ENCODE peak calls at places on chromosomes 1 and 21, in seven cellular contexts. One of them, this sample, is unnamed.

GRCh38 chr1:100834779-100835645 is 59.6 kb downstream of the EXTL2 start:
- DNase-seq in SK-N-SH: peak
- DNase-seq in activated B cell treated with CpG ODN at 0.5 μM for 24 hours: no peak
- DNase-seq in BE2C: no peak
- DNase-seq in RWPE1: peak
- DNase-seq in HepG2: peak
- DNase-seq in neural crest cell: no peak
- DNase-seq in this sample: no peak

GRCh38 chr1:47559944-47560695 is 122.3 kb downstream of the FOXD2 start:
- DNase-seq in SK-N-SH: no peak
- DNase-seq in activated B cell treated with CpG ODN at 0.5 μM for 24 hours: no peak
- DNase-seq in BE2C: no peak
- DNase-seq in RWPE1: no peak
- DNase-seq in HepG2: peak
- DNase-seq in neural crest cell: no peak
- DNase-seq in this sample: no peak

GRCh38 chr1:97412737-97413136 is 508.1 kb downstream of the DPYD start:
- DNase-seq in SK-N-SH: no peak
- DNase-seq in activated B cell treated with CpG ODN at 0.5 μM for 24 hours: no peak
- DNase-seq in BE2C: no peak
- DNase-seq in RWPE1: no peak
- DNase-seq in HepG2: no peak
- DNase-seq in neural crest cell: no peak
- DNase-seq in this sample: no peak

GRCh38 chr1:163046071-163046470 is 23.1 kb upstream of the RGS4 start:
- DNase-seq in SK-N-SH: no peak
- DNase-seq in activated B cell treated with CpG ODN at 0.5 μM for 24 hours: no peak
- DNase-seq in BE2C: no peak
- DNase-seq in RWPE1: no peak
- DNase-seq in HepG2: no peak
- DNase-seq in neural crest cell: no peak
- DNase-seq in this sample: no peak

GRCh38 chr1:9239622-9240401 is 5.2 kb downstream of the H6PD start:
- DNase-seq in SK-N-SH: no peak
- DNase-seq in activated B cell treated with CpG ODN at 0.5 μM for 24 hours: no peak
- DNase-seq in BE2C: no peak
- DNase-seq in RWPE1: no peak
- DNase-seq in HepG2: peak
- DNase-seq in neural crest cell: no peak
- DNase-seq in this sample: no peak

GRCh38 chr1:154735801-154736163 is 127.8 kb upstream of the ADAR start:
- DNase-seq in SK-N-SH: no peak
- DNase-seq in activated B cell treated with CpG ODN at 0.5 μM for 24 hours: no peak
- DNase-seq in BE2C: no peak
- DNase-seq in RWPE1: no peak
- DNase-seq in HepG2: no peak
- DNase-seq in neural crest cell: no peak
- DNase-seq in this sample: no peak

GRCh38 chr21:32757804-32758203 is 13.8 kb downstream of the PAXBP1 start:
- DNase-seq in SK-N-SH: no peak
- DNase-seq in activated B cell treated with CpG ODN at 0.5 μM for 24 hours: no peak
- DNase-seq in BE2C: no peak
- DNase-seq in RWPE1: no peak
- DNase-seq in HepG2: no peak
- DNase-seq in neural crest cell: no peak
- DNase-seq in this sample: no peak

GRCh38 chr1:26346274-26347033 is 7.5 kb downstream of the CRYBG2 start:
- DNase-seq in SK-N-SH: no peak
- DNase-seq in activated B cell treated with CpG ODN at 0.5 μM for 24 hours: no peak
- DNase-seq in BE2C: no peak
- DNase-seq in RWPE1: no peak
- DNase-seq in HepG2: no peak
- DNase-seq in neural crest cell: no peak
- DNase-seq in this sample: no peak

GRCh38 chr1:244778356-244778755 is 57.1 kb upstream of the COX20 start:
- DNase-seq in SK-N-SH: no peak
- DNase-seq in activated B cell treated with CpG ODN at 0.5 μM for 24 hours: no peak
- DNase-seq in BE2C: no peak
- DNase-seq in RWPE1: peak
- DNase-seq in HepG2: no peak
- DNase-seq in neural crest cell: no peak
- DNase-seq in this sample: no peak

GRCh38 chr1:39348278-39348677 is 143.2 kb upstream of the BMP8A start:
- DNase-seq in SK-N-SH: no peak
- DNase-seq in activated B cell treated with CpG ODN at 0.5 μM for 24 hours: no peak
- DNase-seq in BE2C: no peak
- DNase-seq in RWPE1: no peak
- DNase-seq in HepG2: no peak
- DNase-seq in neural crest cell: no peak
- DNase-seq in this sample: no peak

GRCh38 chr1:25645641-25646400 is 29.2 kb downstream of the MAN1C1 start:
- DNase-seq in SK-N-SH: no peak
- DNase-seq in activated B cell treated with CpG ODN at 0.5 μM for 24 hours: no peak
- DNase-seq in BE2C: no peak
- DNase-seq in RWPE1: no peak
- DNase-seq in HepG2: no peak
- DNase-seq in neural crest cell: no peak
- DNase-seq in this sample: no peak

GRCh38 chr1:153750026-153750995 is 22.5 kb downstream of the INTS3 start:
- DNase-seq in SK-N-SH: no peak
- DNase-seq in activated B cell treated with CpG ODN at 0.5 μM for 24 hours: no peak
- DNase-seq in BE2C: no peak
- DNase-seq in RWPE1: no peak
- DNase-seq in HepG2: no peak
- DNase-seq in neural crest cell: no peak
- DNase-seq in this sample: no peak

GRCh38 chr1:207004931-207005830 is 27.4 kb downstream of the C1orf116 start:
- DNase-seq in SK-N-SH: peak
- DNase-seq in activated B cell treated with CpG ODN at 0.5 μM for 24 hours: no peak
- DNase-seq in BE2C: peak
- DNase-seq in RWPE1: peak
- DNase-seq in HepG2: peak
- DNase-seq in neural crest cell: peak
- DNase-seq in this sample: no peak

GRCh38 chr1:180571060-180571831 is 12.5 kb downstream of the OVAAL start:
- DNase-seq in SK-N-SH: no peak
- DNase-seq in activated B cell treated with CpG ODN at 0.5 μM for 24 hours: no peak
- DNase-seq in BE2C: no peak
- DNase-seq in RWPE1: no peak
- DNase-seq in HepG2: no peak
- DNase-seq in neural crest cell: no peak
- DNase-seq in this sample: no peak

GRCh38 chr21:37373539-37373938 is 7.0 kb downstream of the DYRK1A start:
- DNase-seq in SK-N-SH: no peak
- DNase-seq in activated B cell treated with CpG ODN at 0.5 μM for 24 hours: no peak
- DNase-seq in BE2C: no peak
- DNase-seq in RWPE1: peak
- DNase-seq in HepG2: no peak
- DNase-seq in neural crest cell: no peak
- DNase-seq in this sample: no peak

GRCh38 chr1:22553991-22554522 is 9.2 kb upstream of the EPHA8 start:
- DNase-seq in SK-N-SH: no peak
- DNase-seq in activated B cell treated with CpG ODN at 0.5 μM for 24 hours: no peak
- DNase-seq in BE2C: no peak
- DNase-seq in RWPE1: no peak
- DNase-seq in HepG2: no peak
- DNase-seq in neural crest cell: no peak
- DNase-seq in this sample: no peak

GRCh38 chr1:33231166-33231565 is 25.1 kb upstream of the ZNF362 start:
- DNase-seq in SK-N-SH: no peak
- DNase-seq in activated B cell treated with CpG ODN at 0.5 μM for 24 hours: no peak
- DNase-seq in BE2C: no peak
- DNase-seq in RWPE1: no peak
- DNase-seq in HepG2: no peak
- DNase-seq in neural crest cell: no peak
- DNase-seq in this sample: no peak

GRCh38 chr1:38451541-38451993 is 405.0 kb upstream of the POU3F1 start:
- DNase-seq in SK-N-SH: no peak
- DNase-seq in activated B cell treated with CpG ODN at 0.5 μM for 24 hours: no peak
- DNase-seq in BE2C: no peak
- DNase-seq in RWPE1: no peak
- DNase-seq in HepG2: no peak
- DNase-seq in neural crest cell: no peak
- DNase-seq in this sample: no peak

DNA sequence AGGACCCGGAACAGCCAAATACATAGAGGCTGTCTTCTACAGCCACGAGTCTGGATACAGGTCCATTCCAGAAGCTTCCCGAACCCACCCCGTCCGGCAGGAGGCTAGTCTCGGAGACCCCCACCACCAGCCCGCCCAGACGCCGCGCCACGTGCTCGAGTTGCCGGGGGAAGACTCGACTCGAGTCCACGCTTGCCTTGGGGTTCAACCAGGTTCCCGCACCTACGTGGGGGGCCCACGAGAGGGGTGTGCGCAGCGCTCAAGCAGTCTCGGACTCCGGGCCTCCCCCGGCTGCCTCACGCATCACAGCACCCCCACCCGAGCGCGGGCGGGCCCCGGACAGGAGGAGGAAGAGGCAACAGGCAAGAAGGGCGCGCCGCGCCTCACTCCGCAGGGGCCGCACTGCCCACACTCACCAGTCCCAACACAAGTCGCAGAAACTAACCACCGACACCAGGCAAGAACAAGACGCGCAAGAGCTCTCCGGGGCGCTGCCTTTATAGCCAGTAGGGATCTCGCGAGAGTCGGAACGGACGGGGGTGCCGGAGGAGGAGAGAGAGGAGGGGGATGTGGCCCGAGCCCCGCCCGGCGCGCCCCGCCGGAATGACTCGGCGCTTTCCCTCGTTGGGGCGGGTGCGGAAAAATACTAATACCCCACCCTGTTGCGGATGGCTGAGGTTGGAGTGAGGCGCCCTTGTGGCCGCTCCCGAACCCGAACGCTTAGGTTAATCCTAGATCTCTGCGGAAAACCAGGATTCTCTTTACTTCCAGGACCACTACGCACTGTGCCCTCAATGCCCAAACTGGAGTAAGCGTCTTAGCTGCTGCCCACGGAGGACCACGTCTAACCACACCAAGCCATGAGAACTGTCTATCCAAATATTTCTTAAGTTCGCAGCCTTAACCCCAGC is at the start of gene PRDX1:
- DNase-seq in SK-N-SH: peak
- DNase-seq in activated B cell treated with CpG ODN at 0.5 μM for 24 hours: peak
- DNase-seq in BE2C: peak
- DNase-seq in RWPE1: peak
- DNase-seq in HepG2: peak
- DNase-seq in neural crest cell: peak
- DNase-seq in this sample: peak
- TF ChIP-seq CTCF in SK-N-SH: peak
- TF ChIP-seq CTCF in activated B cell treated with CpG ODN at 0.5 μM for 24 hours: no peak
- TF ChIP-seq CTCF in BE2C: no peak
- TF ChIP-seq CTCF in RWPE1: no peak
- TF ChIP-seq CTCF in HepG2: peak
- TF ChIP-seq CTCF in neural crest cell: peak
- TF ChIP-seq CTCF in this sample: no peak

DNA sequence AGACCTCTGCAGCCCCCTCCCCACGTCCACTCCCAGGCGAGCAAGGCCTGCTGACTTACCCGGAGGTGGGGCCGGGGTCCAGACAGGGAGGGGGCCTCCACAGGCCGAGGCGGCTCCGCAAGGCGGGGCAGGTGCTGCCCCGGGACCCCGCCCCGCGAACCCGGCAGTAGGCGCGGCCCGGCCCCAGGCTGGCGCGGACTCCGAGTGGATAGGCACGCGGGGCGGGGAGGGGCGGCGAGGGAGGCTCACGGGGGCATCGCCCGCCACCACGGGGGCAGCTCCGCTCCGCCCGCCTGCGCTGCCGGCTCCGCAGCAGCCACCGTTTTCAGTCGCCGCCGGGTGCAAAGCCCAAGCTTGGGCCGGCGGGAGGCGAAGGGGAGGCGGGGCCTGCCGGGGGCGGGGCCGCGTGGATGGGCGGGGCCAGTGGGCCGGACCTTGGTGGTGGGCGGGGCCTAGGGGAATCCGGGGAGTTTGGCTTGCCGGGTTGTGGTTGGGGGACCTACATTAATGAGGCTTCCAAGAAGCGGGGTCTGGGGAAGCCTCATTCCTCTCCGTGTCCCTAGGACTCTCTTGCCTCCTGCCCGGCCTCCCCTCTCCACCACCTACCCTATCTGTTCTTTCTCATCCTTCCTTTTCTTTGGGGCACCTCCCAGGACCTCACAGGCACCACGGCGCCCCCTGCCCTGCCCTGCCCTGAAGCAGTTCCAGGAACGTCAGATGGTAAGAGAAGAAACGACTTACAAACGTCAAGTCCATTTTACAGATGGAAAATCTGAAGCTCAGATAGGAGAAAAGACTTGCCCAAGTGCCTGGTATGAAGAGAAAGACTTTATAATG is at the start of gene RIMS3:
- DNase-seq in SK-N-SH: peak
- DNase-seq in activated B cell treated with CpG ODN at 0.5 μM for 24 hours: peak
- DNase-seq in BE2C: peak
- DNase-seq in RWPE1: peak
- DNase-seq in HepG2: peak
- DNase-seq in neural crest cell: peak
- DNase-seq in this sample: peak
- TF ChIP-seq CTCF in SK-N-SH: peak
- TF ChIP-seq CTCF in activated B cell treated with CpG ODN at 0.5 μM for 24 hours: no peak
- TF ChIP-seq CTCF in BE2C: peak
- TF ChIP-seq CTCF in RWPE1: no peak
- TF ChIP-seq CTCF in HepG2: peak
- TF ChIP-seq CTCF in neural crest cell: no peak
- TF ChIP-seq CTCF in this sample: no peak

DNA sequence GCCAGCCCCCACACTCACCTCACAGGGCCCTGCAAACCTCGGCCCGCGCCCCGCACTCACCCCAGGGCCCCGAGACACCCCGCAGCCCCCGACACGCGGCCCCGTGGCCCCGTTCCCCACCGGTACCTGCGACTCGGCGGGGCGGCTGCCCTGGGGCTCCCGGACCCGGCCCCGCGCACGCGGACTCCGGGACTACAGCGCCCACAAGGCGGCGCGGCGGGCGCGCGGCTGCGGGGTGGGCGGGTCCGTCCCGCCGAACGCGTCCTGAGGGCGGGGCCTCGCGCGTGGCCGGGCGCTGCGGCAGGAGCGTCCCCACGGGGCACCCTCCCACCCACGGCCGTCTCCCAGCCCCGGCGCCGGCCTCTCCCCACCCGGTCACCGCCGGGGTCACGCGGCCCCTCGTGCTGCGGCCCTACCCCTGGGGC is at the start of gene SLC19A1:
- DNase-seq in SK-N-SH: peak
- DNase-seq in activated B cell treated with CpG ODN at 0.5 μM for 24 hours: peak
- DNase-seq in BE2C: peak
- DNase-seq in RWPE1: peak
- DNase-seq in HepG2: no peak
- DNase-seq in neural crest cell: peak
- DNase-seq in this sample: peak
- TF ChIP-seq CTCF in SK-N-SH: peak
- TF ChIP-seq CTCF in activated B cell treated with CpG ODN at 0.5 μM for 24 hours: no peak
- TF ChIP-seq CTCF in BE2C: no peak
- TF ChIP-seq CTCF in RWPE1: no peak
- TF ChIP-seq CTCF in HepG2: peak
- TF ChIP-seq CTCF in neural crest cell: peak
- TF ChIP-seq CTCF in this sample: peak

DNA sequence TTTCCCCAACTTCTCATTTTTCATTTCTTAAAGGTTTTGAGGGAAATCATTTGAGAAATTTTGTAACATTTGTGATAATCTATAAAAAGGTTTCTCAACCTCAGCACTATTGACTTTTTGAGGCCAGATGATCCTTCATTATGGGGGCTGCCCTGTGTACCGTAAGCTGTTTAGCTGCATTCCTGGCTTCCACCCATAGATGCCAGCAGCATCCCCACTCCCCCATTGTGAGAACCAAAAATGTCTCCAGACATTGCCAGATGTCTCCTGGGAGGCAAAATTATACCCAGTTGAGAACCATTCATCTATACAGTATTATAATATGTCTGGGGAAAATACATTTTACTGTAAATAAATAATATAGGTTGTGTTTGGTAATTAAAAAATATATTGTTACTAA is 146.0 kb downstream of the PBX1 start:
- DNase-seq in SK-N-SH: peak
- DNase-seq in activated B cell treated with CpG ODN at 0.5 μM for 24 hours: no peak
- DNase-seq in BE2C: peak
- DNase-seq in RWPE1: no peak
- DNase-seq in HepG2: no peak
- DNase-seq in neural crest cell: no peak
- DNase-seq in this sample: no peak
- TF ChIP-seq CTCF in SK-N-SH: peak
- TF ChIP-seq CTCF in activated B cell treated with CpG ODN at 0.5 μM for 24 hours: no peak
- TF ChIP-seq CTCF in BE2C: peak
- TF ChIP-seq CTCF in RWPE1: no peak
- TF ChIP-seq CTCF in HepG2: no peak
- TF ChIP-seq CTCF in neural crest cell: peak
- TF ChIP-seq CTCF in this sample: no peak

This sample was measured in mesothelial cell of epicardium.